ENCODE peak calls at places on chromosomes 12 and 14, in six cellular contexts. Q is Right ventricle myocardium superior, U is iPS-NIHi11, T is heart left ventricle, J is EL, H is left cardiac atrium. C is an unnamed sample.

GRCh38 chr12:48286665-48287064 is 64.1 kb downstream of the ZNF641 start:
- DNase-seq in Q (no peak), U (peak; percentile 25), T (no peak), J (no peak), H (no peak), C (no peak)

GRCh38 chr14:95530461-95531170 is 4.2 kb upstream of the GLRX5 start:
- DNase-seq in Q (no peak), U (no peak), T (no peak), J (no peak), H (no peak), C (no peak)

GRCh38 chr14:35416108-35416750 is 11.7 kb upstream of the NFKBIA start:
- DNase-seq in Q (no peak), U (no peak), T (no peak), J (peak; percentile 51), H (no peak), C (no peak)

GRCh38 chr12:46362895-46363581 is 9.5 kb downstream of the SLC38A2 start:
- DNase-seq in Q (no peak), U (no peak), T (no peak), J (no peak), H (no peak), C (no peak)

GRCh38 chr14:50312734-50313054 is 570 bp downstream of the DMAC2L start:
- DNase-seq in Q (no peak), U (no peak), T (no peak), J (no peak), H (no peak), C (no peak)

GRCh38 chr14:104745431-104745830 is 7.5 kb upstream of the SIVA1 start:
- DNase-seq in Q (no peak), U (no peak), T (no peak), J (no peak), H (no peak), C (no peak)

GRCh38 chr12:123270380-123271181 is 1.1 kb downstream of the CDK2AP1 start:
- DNase-seq in Q (peak; percentile 58), U (no peak), T (peak; percentile 41), J (peak; percentile 40), H (peak; percentile 55), C (no peak)

GRCh38 chr12:71694099-71694820 is 8.4 kb downstream of the TMEM19 start:
- DNase-seq in Q (no peak), U (no peak), T (no peak), J (no peak), H (no peak), C (no peak)

GRCh38 chr14:94173885-94174621 is at the start of gene PPP4R4:
- DNase-seq in Q (peak; percentile 89), U (peak; percentile 94), T (peak; percentile 79), J (peak; percentile 86), H (peak; percentile 89), C (no peak)

GRCh38 chr12:102063066-102063465 is 1.3 kb upstream of the WASHC3 start:
- DNase-seq in Q (no peak), U (no peak), T (no peak), J (peak; percentile 4), H (no peak), C (no peak)

GRCh38 chr12:52358575-52359350 is 8.5 kb downstream of the KRT85 start:
- DNase-seq in Q (no peak), U (no peak), T (no peak), J (peak; percentile 38), H (no peak), C (no peak)

GRCh38 chr12:95396849-95397498 is 77.0 kb upstream of the METAP2 start:
- DNase-seq in Q (no peak), U (no peak), T (no peak), J (peak; percentile 46), H (no peak), C (no peak)

GRCh38 chr12:27733052-27733656 is 22.5 kb downstream of the MRPS35 start:
- DNase-seq in Q (no peak), U (peak; percentile 47), T (no peak), J (peak; percentile 41), H (no peak), C (no peak)

GRCh38 chr14:54702492-54702891 is 135.6 kb downstream of the SAMD4A start:
- DNase-seq in Q (no peak), U (no peak), T (no peak), J (no peak), H (no peak), C (no peak)

GRCh38 chr14:68638817-68639517 is 153.9 kb downstream of the ZFP36L1 start:
- DNase-seq in Q (no peak), U (no peak), T (no peak), J (no peak), H (no peak), C (peak; percentile 55)

GRCh38 chr12:32906407-32907165 is 10.0 kb upstream of the PKP2 start:
- DNase-seq in Q (no peak), U (no peak), T (no peak), J (no peak), H (no peak), C (no peak)

GRCh38 chr14:35332517-35333346 is 40.5 kb downstream of the PSMA6 start:
- DNase-seq in Q (no peak), U (no peak), T (no peak), J (no peak), H (peak; percentile 33), C (no peak)

GRCh38 chr12:132622437-132623071 is 4.0 kb downstream of the P2RX2 start:
- DNase-seq in Q (no peak), U (peak; percentile 10), T (peak; percentile 52), J (peak; percentile 81), H (peak; percentile 51), C (no peak)

GRCh38 chr14:33726685-33727084 is 224.2 kb downstream of the EGLN3 start:
- DNase-seq in Q (no peak), U (no peak), T (no peak), J (no peak), H (no peak), C (no peak)

GRCh38 chr14:34356267-34356660 is 105.8 kb downstream of the SPTSSA start:
- DNase-seq in Q (no peak), U (no peak), T (no peak), J (peak; percentile 43), H (peak; percentile 25), C (no peak)

GRCh38 chr12:75978677-75979076 is 52.9 kb downstream of the PHLDA1 start:
- DNase-seq in Q (no peak), U (no peak), T (no peak), J (no peak), H (no peak), C (no peak)

GRCh38 chr14:100629098-100629497 is 41.9 kb upstream of the BEGAIN start:
- DNase-seq in Q (peak; percentile 9), U (no peak), T (no peak), J (no peak), H (no peak), C (no peak)

GRCh38 chr12:29026419-29026818 is 122.7 kb upstream of the FAR2 start:
- DNase-seq in Q (no peak), U (no peak), T (no peak), J (no peak), H (no peak), C (no peak)

GRCh38 chr14:106459971-106460730 is 933.8 kb downstream of the TMEM121 start:
- DNase-seq in Q (peak; percentile 37), U (peak; percentile 25), T (no peak), J (no peak), H (no peak), C (no peak)

GRCh38 chr14:69372146-69372545 is 26.0 kb downstream of the ERH start:
- DNase-seq in Q (no peak), U (no peak), T (no peak), J (no peak), H (no peak), C (no peak)

GRCh38 chr12:79174656-79175055 is 310.1 kb downstream of the SYT1 start:
- DNase-seq in Q (no peak), U (peak; percentile 13), T (no peak), J (peak; percentile 36), H (no peak), C (no peak)

GRCh38 chr12:106897082-106897481 is 58.6 kb upstream of the TMEM263 start:
- DNase-seq in Q (no peak), U (no peak), T (no peak), J (peak; percentile 28), H (no peak), C (no peak)

GRCh38 chr14:54040851-54041250 is 84.2 kb upstream of the BMP4 start:
- DNase-seq in Q (no peak), U (no peak), T (no peak), J (peak; percentile 79), H (no peak), C (no peak)

GRCh38 chr14:21209185-21209584 is 53.3 kb upstream of the OR5AU1 start:
- DNase-seq in Q (no peak), U (no peak), T (no peak), J (no peak), H (no peak), C (no peak)

GRCh38 chr12:42589465-42590323 is at the start of gene PRICKLE1:
- DNase-seq in Q (peak; percentile 61), U (peak; percentile 85), T (peak; percentile 55), J (peak; percentile 60), H (peak; percentile 63), C (no peak)

GRCh38 chr12:105522166-105522825 is 191.8 kb downstream of the C12orf75 start:
- DNase-seq in Q (no peak), U (no peak), T (no peak), J (peak; percentile 91), H (no peak), C (no peak)

GRCh38 chr12:18861287-18861858 is 123.5 kb downstream of the CAPZA3 start:
- DNase-seq in Q (no peak), U (no peak), T (no peak), J (peak; percentile 40), H (no peak), C (no peak)

GRCh38 chr14:90109858-90110257 is 48.1 kb downstream of the KCNK13 start:
- DNase-seq in Q (no peak), U (peak; percentile 71), T (no peak), J (no peak), H (no peak), C (no peak)

GRCh38 chr12:7542813-7543212 is 39.2 kb upstream of the CD163 start:
- DNase-seq in Q (no peak), U (no peak), T (no peak), J (peak; percentile 1), H (no peak), C (no peak)

GRCh38 chr12:14403711-14404164 is 38.3 kb downstream of the ATF7IP start:
- DNase-seq in Q (no peak), U (peak; percentile 26), T (peak; percentile 53), J (peak; percentile 76), H (no peak), C (no peak)

GRCh38 chr12:112908548-112908947 is 1.8 kb downstream of the OAS1 start:
- DNase-seq in Q (no peak), U (no peak), T (no peak), J (no peak), H (no peak), C (no peak)

GRCh38 chr14:105410642-105411016 is 9.0 kb upstream of the MTA1 start:
- DNase-seq in Q (no peak), U (no peak), T (no peak), J (no peak), H (no peak), C (no peak)